ENCODE peak calls at places on chromosomes 11 and 22, in six cellular contexts. B is GM10248; G is activated T-cell treated with anti-CD3 and anti-CD28 coated beads for 1 hour; E is mesenchymal stem cell; T is activated CD4-positive, alpha-beta T cell treated with anti-CD3 and anti-CD28 coated beads for 4 hours; Z is GM23248. J is an unnamed sample.

GRCh38 chr11:63761173-63761572 is 7.4 kb downstream of the ZFTA start:
- DNase-seq in B (no peak), G (no peak), E (no peak), T (no peak), Z (no peak), J (no peak)

GRCh38 chr11:34345991-34346480 is 11.8 kb downstream of the ABTB2 start:
- DNase-seq in B (no peak), G (no peak), E (no peak), T (no peak), Z (peak; percentile 77), J (no peak)

GRCh38 chr22:42752230-42752746 is 31.6 kb upstream of the A4GALT start:
- DNase-seq in B (peak; percentile 46), G (no peak), E (no peak), T (no peak), Z (no peak), J (no peak)

GRCh38 chr11:78796956-78797355 is 222.3 kb upstream of the NARS2 start:
- DNase-seq in B (no peak), G (no peak), E (peak; percentile 95), T (no peak), Z (peak; percentile 59), J (no peak)

GRCh38 chr11:121464352-121464946 is 11.7 kb upstream of the SORL1-AS1 start:
- DNase-seq in B (no peak), G (peak; percentile 57), E (peak; percentile 85), T (peak; percentile 83), Z (peak; percentile 90), J (no peak)

GRCh38 chr11:77560605-77561004 is 29.1 kb upstream of the AQP11 start:
- DNase-seq in B (no peak), G (no peak), E (peak; percentile 20), T (no peak), Z (peak; percentile 43), J (peak; percentile 30)

GRCh38 chr22:42930810-42931420 is 73.8 kb upstream of the ARFGAP3 start:
- DNase-seq in B (no peak), G (no peak), E (no peak), T (no peak), Z (peak; percentile 86), J (no peak)

GRCh38 chr11:47565340-47566165 is at the start of gene PTPMT1:
- DNase-seq in B (peak; percentile 88), G (peak; percentile 49), E (peak; percentile 74), T (peak; percentile 63), Z (peak; percentile 92), J (peak; percentile 92)

GRCh38 chr11:44632466-44633123 is 67.1 kb downstream of the CD82 start:
- DNase-seq in B (peak; percentile 55), G (no peak), E (peak; percentile 45), T (no peak), Z (peak; percentile 55), J (peak; percentile 75)

GRCh38 chr22:36562261-36562835 is 33.4 kb upstream of the EIF3D start:
- DNase-seq in B (no peak), G (no peak), E (peak; percentile 60), T (no peak), Z (peak; percentile 81), J (no peak)

GRCh38 chr11:87451400-87451799 is 413.7 kb downstream of the TMEM135 start:
- DNase-seq in B (no peak), G (no peak), E (peak; percentile 21), T (no peak), Z (no peak), J (no peak)

GRCh38 chr11:64616817-64617216 is 25.8 kb downstream of the SLC22A12 start:
- DNase-seq in B (no peak), G (no peak), E (no peak), T (no peak), Z (no peak), J (no peak)

GRCh38 chr22:37240240-37240940 is 3.7 kb downstream of the RAC2 start:
- DNase-seq in B (no peak), G (no peak), E (no peak), T (no peak), Z (no peak), J (no peak)

GRCh38 chr11:121555172-121555571 is 102.4 kb upstream of the SORL1-AS1 start:
- DNase-seq in B (no peak), G (no peak), E (no peak), T (no peak), Z (no peak), J (no peak)

GRCh38 chr11:44031549-44031948 is 16.2 kb upstream of the ACCSL start:
- DNase-seq in B (no peak), G (no peak), E (no peak), T (no peak), Z (no peak), J (peak; percentile 19)

GRCh38 chr11:9851366-9851765 is 187.5 kb downstream of the SWAP70 start:
- DNase-seq in B (no peak), G (no peak), E (peak; percentile 85), T (no peak), Z (peak; percentile 91), J (no peak)

GRCh38 chr11:36509694-36510566 is at the start of gene TRAF6:
- DNase-seq in B (peak; percentile 94), G (peak; percentile 92), E (peak; percentile 90), T (peak; percentile 88), Z (peak; percentile 92), J (peak; percentile 96)

GRCh38 chr11:119684361-119685072 is 44.5 kb downstream of the NECTIN1 start:
- DNase-seq in B (no peak), G (no peak), E (peak; percentile 85), T (no peak), Z (peak; percentile 76), J (no peak)

GRCh38 chr11:71112990-71113389 is 139.4 kb downstream of the SHANK2 start:
- DNase-seq in B (no peak), G (no peak), E (no peak), T (no peak), Z (no peak), J (no peak)

GRCh38 chr22:31490496-31490925 is 869 bp upstream of the EIF4ENIF1 start:
- DNase-seq in B (peak; percentile 79), G (peak; percentile 13), E (peak; percentile 88), T (peak; percentile 46), Z (peak; percentile 85), J (no peak)

GRCh38 chr11:66113132-66113856 is 43.2 kb downstream of the PACS1 start:
- DNase-seq in B (no peak), G (no peak), E (peak; percentile 88), T (no peak), Z (peak; percentile 94), J (no peak)

GRCh38 chr22:31695423-31695822 is 33.4 kb upstream of the PISD start:
- DNase-seq in B (no peak), G (no peak), E (no peak), T (no peak), Z (no peak), J (no peak)

GRCh38 chr22:37001826-37002225 is 17.4 kb downstream of the TST start:
- DNase-seq in B (no peak), G (no peak), E (no peak), T (no peak), Z (no peak), J (no peak)

GRCh38 chr22:30519842-30520425 is 14.4 kb upstream of the SEC14L4 start:
- DNase-seq in B (no peak), G (no peak), E (no peak), T (no peak), Z (no peak), J (no peak)

GRCh38 chr22:49551897-49552659 is 275.6 kb downstream of the BRD1 start:
- DNase-seq in B (no peak), G (no peak), E (no peak), T (no peak), Z (no peak), J (no peak)

GRCh38 chr11:125105921-125106320 is 5.5 kb downstream of the TMEM218 start:
- DNase-seq in B (no peak), G (no peak), E (peak; percentile 13), T (no peak), Z (no peak), J (no peak)

GRCh38 chr11:73317373-73317772 is 9.3 kb downstream of the ARHGEF17 start:
- DNase-seq in B (no peak), G (no peak), E (no peak), T (no peak), Z (no peak), J (no peak)

GRCh38 chr11:39365809-39366436 is 2093.5 kb downstream of the LRRC4C start:
- DNase-seq in B (no peak), G (no peak), E (peak; percentile 40), T (no peak), Z (peak; percentile 35), J (no peak)